ENCODE peak calls at places on chromosomes 4 and X, in six cellular contexts. I is trophoblast cell; A is M059J; D is iris pigment epithelial cell; C is occipital lobe; M is activated naive CD4-positive, alpha-beta T cell treated with anti-CD3 and anti-CD28 coated beads, Interleukin-2, amount 10 ng/mL, durations not matched to agents 7 days and 5 days. K is an unnamed sample.

GRCh38 chrX:130100180-130100579 is 10.1 kb downstream of the ELF4 start:
- DNase-seq in I (peak), A (peak), D (no peak), C (no peak), M (no peak), K (no peak)

GRCh38 chr4:37803348-37803973 is 23.0 kb upstream of the PGM2 start:
- DNase-seq in I (peak), A (peak), D (peak), C (no peak), M (no peak), K (no peak)

GRCh38 chr4:100357542-100357941 is 160.3 kb downstream of the EMCN start:
- DNase-seq in I (no peak), A (no peak), D (no peak), C (no peak), M (no peak), K (no peak)

GRCh38 chr4:20297246-20297645 is 45.5 kb downstream of the SLIT2 start:
- DNase-seq in I (peak), A (no peak), D (peak), C (no peak), M (no peak), K (no peak)

GRCh38 chr4:89928867-89929266 is 34.2 kb downstream of the MMRN1 start:
- DNase-seq in I (no peak), A (no peak), D (no peak), C (no peak), M (no peak), K (no peak)

GRCh38 chr4:120071192-120071795 is 4.6 kb upstream of the MAD2L1 start:
- DNase-seq in I (peak), A (peak), D (peak), C (no peak), M (peak), K (peak)

GRCh38 chr4:185656467-185656890 is 121.2 kb upstream of the PDLIM3 start:
- DNase-seq in I (peak), A (peak), D (peak), C (peak), M (no peak), K (no peak)

GRCh38 chr4:6627832-6628231 is 12.7 kb upstream of the MRFAP1 start:
- DNase-seq in I (no peak), A (no peak), D (no peak), C (no peak), M (peak), K (no peak)

GRCh38 chr4:98516042-98516440 is 142.4 kb downstream of the TSPAN5 start:
- DNase-seq in I (peak), A (peak), D (peak), C (no peak), M (no peak), K (no peak)

GRCh38 chr4:115126487-115126886 is 13.1 kb upstream of the NDST4 start:
- DNase-seq in I (no peak), A (no peak), D (no peak), C (no peak), M (no peak), K (no peak)

GRCh38 chr4:56272946-56273728 is 114.2 kb downstream of the AASDH start:
- DNase-seq in I (no peak), A (no peak), D (no peak), C (no peak), M (no peak), K (no peak)

GRCh38 chrX:12999422-12999821 is 24.5 kb downstream of the TMSB4X start:
- DNase-seq in I (no peak), A (no peak), D (peak), C (no peak), M (peak), K (no peak)

GRCh38 chrX:30957753-30958152 is 68.7 kb upstream of the TAB3 start:
- DNase-seq in I (peak), A (peak), D (peak), C (no peak), M (no peak), K (no peak)

GRCh38 chrX:156000361-156000926 is 2.9 kb downstream of the IL9R start:
- DNase-seq in I (no peak), A (peak), D (no peak), C (no peak), M (no peak), K (no peak)

GRCh38 chr4:53015681-53016080 is 153.6 kb downstream of the RASL11B start:
- DNase-seq in I (peak), A (no peak), D (peak), C (no peak), M (peak), K (peak)

GRCh38 chr4:125200556-125200955 is 114.2 kb upstream of the FAT4 start:
- DNase-seq in I (no peak), A (peak), D (no peak), C (no peak), M (no peak), K (no peak)

GRCh38 chrX:151703487-151703886 is 8.2 kb downstream of the PRRG3 start:
- DNase-seq in I (no peak), A (no peak), D (no peak), C (peak), M (no peak), K (no peak)

GRCh38 chrX:131477498-131477897 is 66.4 kb upstream of the OR13H1 start:
- DNase-seq in I (no peak), A (no peak), D (no peak), C (no peak), M (no peak), K (no peak)

GRCh38 chr4:128480945-128481344 is 193.3 kb upstream of the PGRMC2 start:
- DNase-seq in I (no peak), A (no peak), D (no peak), C (no peak), M (no peak), K (no peak)

GRCh38 chrX:18714910-18715309 is 7.5 kb downstream of the PPEF1 start:
- DNase-seq in I (no peak), A (peak), D (no peak), C (no peak), M (no peak), K (no peak)

GRCh38 chr4:140609548-140610425 is 41.0 kb upstream of the UCP1 start:
- DNase-seq in I (peak), A (peak), D (peak), C (no peak), M (no peak), K (peak)

K was measured in BE2C.